ENCODE peak calls at places on chromosomes 6 and 20, in five cellular contexts. One of them, this sample, is unnamed.

GRCh38 chr6:64220776-64221175 is 585.2 kb downstream of the PHF3 start:
- DNase-seq in cardiac fibroblast: no peak
- DNase-seq in stimulated activated CD8-positive, alpha-beta memory T cell treated with anti-CD3 and anti-CD28 coated beads, Interleukin-4, amount 100 ng/mL, for 1 hour: no peak
- DNase-seq in ovary: no peak
- DNase-seq in NCI-H1092: no peak
- DNase-seq in this sample: no peak

GRCh38 chr6:14059791-14060436 is 57.7 kb upstream of the CD83 start:
- DNase-seq in cardiac fibroblast: no peak
- DNase-seq in ovary: no peak
- DNase-seq in stimulated activated CD8-positive, alpha-beta memory T cell treated with anti-CD3 and anti-CD28 coated beads, Interleukin-4, amount 100 ng/mL, for 1 hour: no peak
- DNase-seq in NCI-H1092: no peak
- DNase-seq in this sample: no peak

GRCh38 chr6:15473741-15474161 is 189.1 kb downstream of the DTNBP1 start:
- DNase-seq in ovary: no peak
- DNase-seq in cardiac fibroblast: peak; percentile 86
- DNase-seq in NCI-H1092: no peak
- DNase-seq in stimulated activated CD8-positive, alpha-beta memory T cell treated with anti-CD3 and anti-CD28 coated beads, Interleukin-4, amount 100 ng/mL, for 1 hour: no peak
- DNase-seq in this sample: no peak

GRCh38 chr6:24752917-24753486 is 21.7 kb upstream of the GMNN start:
- DNase-seq in stimulated activated CD8-positive, alpha-beta memory T cell treated with anti-CD3 and anti-CD28 coated beads, Interleukin-4, amount 100 ng/mL, for 1 hour: no peak
- DNase-seq in cardiac fibroblast: no peak
- DNase-seq in ovary: no peak
- DNase-seq in NCI-H1092: no peak
- DNase-seq in this sample: no peak

GRCh38 chr6:34131326-34132081 is 14.4 kb downstream of the GRM4 start:
- DNase-seq in stimulated activated CD8-positive, alpha-beta memory T cell treated with anti-CD3 and anti-CD28 coated beads, Interleukin-4, amount 100 ng/mL, for 1 hour: no peak
- DNase-seq in NCI-H1092: no peak
- DNase-seq in ovary: no peak
- DNase-seq in cardiac fibroblast: no peak
- DNase-seq in this sample: peak; percentile 57

GRCh38 chr6:111803804-111804203 is 69.4 kb downstream of the FYN start:
- DNase-seq in ovary: no peak
- DNase-seq in stimulated activated CD8-positive, alpha-beta memory T cell treated with anti-CD3 and anti-CD28 coated beads, Interleukin-4, amount 100 ng/mL, for 1 hour: no peak
- DNase-seq in cardiac fibroblast: no peak
- DNase-seq in NCI-H1092: no peak
- DNase-seq in this sample: no peak

GRCh38 chr6:22153384-22154158 is 143.3 kb downstream of the PRL start:
- DNase-seq in NCI-H1092: no peak
- DNase-seq in ovary: no peak
- DNase-seq in stimulated activated CD8-positive, alpha-beta memory T cell treated with anti-CD3 and anti-CD28 coated beads, Interleukin-4, amount 100 ng/mL, for 1 hour: no peak
- DNase-seq in cardiac fibroblast: no peak
- DNase-seq in this sample: no peak

GRCh38 chr6:134340574-134340973 is 22.7 kb upstream of the SGK1 start:
- DNase-seq in cardiac fibroblast: peak; percentile 83
- DNase-seq in ovary: no peak
- DNase-seq in stimulated activated CD8-positive, alpha-beta memory T cell treated with anti-CD3 and anti-CD28 coated beads, Interleukin-4, amount 100 ng/mL, for 1 hour: no peak
- DNase-seq in NCI-H1092: no peak
- DNase-seq in this sample: no peak

GRCh38 chr6:109801794-109802193 is 110.7 kb downstream of the FIG4 start:
- DNase-seq in ovary: no peak
- DNase-seq in NCI-H1092: no peak
- DNase-seq in stimulated activated CD8-positive, alpha-beta memory T cell treated with anti-CD3 and anti-CD28 coated beads, Interleukin-4, amount 100 ng/mL, for 1 hour: no peak
- DNase-seq in cardiac fibroblast: no peak
- DNase-seq in this sample: no peak

GRCh38 chr20:21693322-21693721 is 12.1 kb upstream of the PAX1 start:
- DNase-seq in ovary: no peak
- DNase-seq in stimulated activated CD8-positive, alpha-beta memory T cell treated with anti-CD3 and anti-CD28 coated beads, Interleukin-4, amount 100 ng/mL, for 1 hour: no peak
- DNase-seq in cardiac fibroblast: no peak
- DNase-seq in NCI-H1092: peak; percentile 4
- DNase-seq in this sample: peak; percentile 65

GRCh38 chr20:19974621-19975435 is 42.3 kb upstream of the NAA20 start:
- DNase-seq in stimulated activated CD8-positive, alpha-beta memory T cell treated with anti-CD3 and anti-CD28 coated beads, Interleukin-4, amount 100 ng/mL, for 1 hour: no peak
- DNase-seq in NCI-H1092: peak; percentile 57
- DNase-seq in ovary: peak; percentile 85
- DNase-seq in cardiac fibroblast: peak; percentile 88
- DNase-seq in this sample: peak; percentile 41

GRCh38 chr20:2692036-2692885 is at the start of gene EBF4:
- DNase-seq in ovary: peak; percentile 86
- DNase-seq in stimulated activated CD8-positive, alpha-beta memory T cell treated with anti-CD3 and anti-CD28 coated beads, Interleukin-4, amount 100 ng/mL, for 1 hour: no peak
- DNase-seq in NCI-H1092: peak; percentile 10
- DNase-seq in cardiac fibroblast: peak; percentile 8
- DNase-seq in this sample: peak; percentile 95

GRCh38 chr20:24962510-24962909 is 13.4 kb downstream of the CST7 start:
- DNase-seq in stimulated activated CD8-positive, alpha-beta memory T cell treated with anti-CD3 and anti-CD28 coated beads, Interleukin-4, amount 100 ng/mL, for 1 hour: no peak
- DNase-seq in cardiac fibroblast: no peak
- DNase-seq in NCI-H1092: no peak
- DNase-seq in ovary: no peak
- DNase-seq in this sample: no peak

GRCh38 chr6:78875505-78875904 is 8.2 kb downstream of the IRAK1BP1 start:
- DNase-seq in NCI-H1092: no peak
- DNase-seq in cardiac fibroblast: no peak
- DNase-seq in stimulated activated CD8-positive, alpha-beta memory T cell treated with anti-CD3 and anti-CD28 coated beads, Interleukin-4, amount 100 ng/mL, for 1 hour: no peak
- DNase-seq in ovary: no peak
- DNase-seq in this sample: no peak

GRCh38 chr20:63291811-63292210 is 1.2 kb upstream of the COL20A1 start:
- DNase-seq in cardiac fibroblast: no peak
- DNase-seq in ovary: no peak
- DNase-seq in NCI-H1092: no peak
- DNase-seq in stimulated activated CD8-positive, alpha-beta memory T cell treated with anti-CD3 and anti-CD28 coated beads, Interleukin-4, amount 100 ng/mL, for 1 hour: no peak
- DNase-seq in this sample: no peak

GRCh38 chr6:158923801-158924498 is 76.1 kb downstream of the RSPH3 start:
- DNase-seq in ovary: no peak
- DNase-seq in NCI-H1092: no peak
- DNase-seq in cardiac fibroblast: no peak
- DNase-seq in stimulated activated CD8-positive, alpha-beta memory T cell treated with anti-CD3 and anti-CD28 coated beads, Interleukin-4, amount 100 ng/mL, for 1 hour: no peak
- DNase-seq in this sample: no peak

GRCh38 chr6:9657994-9658393 is 756.9 kb downstream of the TFAP2A start:
- DNase-seq in cardiac fibroblast: peak; percentile 48
- DNase-seq in stimulated activated CD8-positive, alpha-beta memory T cell treated with anti-CD3 and anti-CD28 coated beads, Interleukin-4, amount 100 ng/mL, for 1 hour: no peak
- DNase-seq in ovary: no peak
- DNase-seq in NCI-H1092: no peak
- DNase-seq in this sample: no peak

GRCh38 chr6:28139860-28140500 is 1.7 kb upstream of the ZKSCAN8 start:
- DNase-seq in stimulated activated CD8-positive, alpha-beta memory T cell treated with anti-CD3 and anti-CD28 coated beads, Interleukin-4, amount 100 ng/mL, for 1 hour: no peak
- DNase-seq in NCI-H1092: no peak
- DNase-seq in ovary: no peak
- DNase-seq in cardiac fibroblast: no peak
- DNase-seq in this sample: no peak

GRCh38 chr6:3650959-3651697 is 100.4 kb downstream of the PXDC1 start:
- DNase-seq in NCI-H1092: no peak
- DNase-seq in cardiac fibroblast: no peak
- DNase-seq in ovary: no peak
- DNase-seq in stimulated activated CD8-positive, alpha-beta memory T cell treated with anti-CD3 and anti-CD28 coated beads, Interleukin-4, amount 100 ng/mL, for 1 hour: no peak
- DNase-seq in this sample: peak; percentile 2

GRCh38 chr6:6466967-6467761 is 121.4 kb upstream of the LY86 start:
- DNase-seq in stimulated activated CD8-positive, alpha-beta memory T cell treated with anti-CD3 and anti-CD28 coated beads, Interleukin-4, amount 100 ng/mL, for 1 hour: no peak
- DNase-seq in NCI-H1092: no peak
- DNase-seq in cardiac fibroblast: no peak
- DNase-seq in ovary: no peak
- DNase-seq in this sample: no peak

GRCh38 chr20:20321917-20322316 is 46.0 kb upstream of the INSM1 start:
- DNase-seq in cardiac fibroblast: no peak
- DNase-seq in stimulated activated CD8-positive, alpha-beta memory T cell treated with anti-CD3 and anti-CD28 coated beads, Interleukin-4, amount 100 ng/mL, for 1 hour: no peak
- DNase-seq in NCI-H1092: no peak
- DNase-seq in ovary: no peak
- DNase-seq in this sample: no peak